ENCODE peak calls at places on chromosomes 13 and 19, in seven cellular contexts. A is pancreas, E is HCT116, B is HepG2, K is upper lobe of left lung, T is right lobe of liver, Z is natural killer cell. R is an unnamed sample.

GRCh38 chr19:38644719-38645118 is 2.7 kb upstream of the ACTN4 start:
- ATAC-seq in A (no peak), E (no peak), B (no peak), K (no peak), T (no peak), Z (no peak), R (no peak)

GRCh38 chr13:113854238-113855011 is 9.5 kb downstream of the GAS6 start:
- ATAC-seq in A (peak), E (no peak), B (no peak), K (peak), T (no peak), Z (peak), R (peak)

GRCh38 chr19:14265285-14266036 is 59.5 kb upstream of the ADGRL1 start:
- ATAC-seq in A (no peak), E (no peak), B (no peak), K (peak), T (no peak), Z (no peak), R (no peak)

GRCh38 chr13:46315491-46316075 is 71.5 kb downstream of the RUBCNL start:
- ATAC-seq in A (no peak), E (no peak), B (no peak), K (no peak), T (no peak), Z (no peak), R (no peak)

GRCh38 chr13:98761126-98761978 is 8.9 kb upstream of the SLC15A1 start:
- ATAC-seq in A (peak), E (no peak), B (peak), K (peak), T (peak), Z (no peak), R (peak)

GRCh38 chr19:15404097-15404779 is 14.6 kb downstream of the AKAP8L start:
- ATAC-seq in A (no peak), E (no peak), B (no peak), K (no peak), T (peak), Z (no peak), R (peak)

GRCh38 chr19:7887408-7888144 is 734 bp upstream of the LRRC8E start:
- ATAC-seq in A (no peak), E (no peak), B (peak), K (no peak), T (no peak), Z (no peak), R (no peak)

GRCh38 chr19:31071157-31071855 is 277.9 kb downstream of the TSHZ3 start:
- ATAC-seq in A (no peak), E (no peak), B (no peak), K (no peak), T (no peak), Z (no peak), R (no peak)

GRCh38 chr19:40705362-40705651 is 11.4 kb downstream of the COQ8B start:
- ATAC-seq in A (peak), E (no peak), B (no peak), K (no peak), T (no peak), Z (no peak), R (no peak)

GRCh38 chr13:99199541-99200432 is 867 bp upstream of the UBAC2 start:
- ATAC-seq in A (peak), E (peak), B (peak), K (peak), T (peak), Z (peak), R (no peak)

GRCh38 chr13:112574476-112575294 is 13.3 kb downstream of the TUBGCP3 start:
- ATAC-seq in A (peak), E (no peak), B (no peak), K (no peak), T (peak), Z (peak), R (no peak)

GRCh38 chr13:98706446-98707110 is 45.9 kb downstream of the SLC15A1 start:
- ATAC-seq in A (no peak), E (peak), B (no peak), K (no peak), T (peak), Z (no peak), R (no peak)

GRCh38 chr13:100315522-100315921 is 226.6 kb downstream of the PCCA start:
- ATAC-seq in A (no peak), E (no peak), B (peak), K (no peak), T (no peak), Z (no peak), R (no peak)

GRCh38 chr13:73849292-73849691 is 284.9 kb downstream of the KLF12 start:
- ATAC-seq in A (no peak), E (peak), B (peak), K (no peak), T (peak), Z (no peak), R (no peak)
- TF ChIP-seq CTCF in A (no peak), E (peak), B (peak), K (no peak), T (peak), Z (peak), R (no peak)

DNA sequence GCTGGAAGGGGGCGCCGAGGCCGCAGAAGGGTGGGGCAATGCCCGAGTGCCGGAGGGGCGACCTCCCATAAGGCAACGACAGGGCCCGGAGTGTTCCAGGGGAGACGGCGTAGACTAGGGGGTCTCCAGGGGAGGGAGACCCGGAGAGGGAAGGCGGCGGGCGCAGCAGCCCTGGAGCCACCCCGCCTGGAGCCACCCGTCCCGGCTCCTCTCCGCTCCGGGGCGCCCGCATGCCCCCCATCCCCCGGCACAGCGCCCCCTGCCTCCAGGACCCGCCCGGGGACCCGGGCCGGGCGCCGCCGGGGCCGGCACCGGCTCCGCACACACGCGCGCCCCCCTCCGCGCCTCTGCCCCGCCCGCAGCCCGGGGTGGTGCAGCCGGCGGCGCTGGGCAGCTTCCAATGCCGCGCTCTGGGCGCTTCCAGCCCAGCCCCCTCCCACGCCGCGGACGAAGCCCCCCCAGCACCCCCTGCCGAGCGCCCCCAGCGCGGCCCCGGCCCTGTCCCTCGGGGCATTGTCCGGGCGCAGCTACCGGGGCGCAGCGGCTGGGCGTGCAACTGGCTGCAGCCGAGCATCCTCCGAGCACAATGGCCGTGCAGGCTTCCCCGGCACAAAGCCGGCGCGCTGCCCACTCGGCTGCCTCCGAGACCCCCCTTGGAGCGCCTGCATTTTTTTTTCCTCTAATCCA is 519 bp downstream of the PTPRS start:
- ATAC-seq in A (peak), E (peak), B (peak), K (no peak), T (no peak), Z (peak), R (peak)
- TF ChIP-seq CTCF in A (no peak), E (no peak), B (peak), K (no peak), T (no peak), Z (no peak), R (peak)

GRCh38 chr13:42216422-42216735 is 55.6 kb upstream of the AKAP11 start:
- ATAC-seq in A (no peak), E (peak), B (no peak), K (no peak), T (no peak), Z (no peak), R (no peak)
- TF ChIP-seq CTCF in A (no peak), E (no peak), B (no peak), K (no peak), T (no peak), Z (no peak), R (no peak)

GRCh38 chr19:51783373-51783772 is 11.6 kb upstream of the FPR3 start:
- ATAC-seq in A (peak), E (peak), B (no peak), K (peak), T (peak), Z (no peak), R (no peak)
- TF ChIP-seq CTCF in A (no peak), E (peak), B (peak), K (peak), T (no peak), Z (no peak), R (no peak)

DNA sequence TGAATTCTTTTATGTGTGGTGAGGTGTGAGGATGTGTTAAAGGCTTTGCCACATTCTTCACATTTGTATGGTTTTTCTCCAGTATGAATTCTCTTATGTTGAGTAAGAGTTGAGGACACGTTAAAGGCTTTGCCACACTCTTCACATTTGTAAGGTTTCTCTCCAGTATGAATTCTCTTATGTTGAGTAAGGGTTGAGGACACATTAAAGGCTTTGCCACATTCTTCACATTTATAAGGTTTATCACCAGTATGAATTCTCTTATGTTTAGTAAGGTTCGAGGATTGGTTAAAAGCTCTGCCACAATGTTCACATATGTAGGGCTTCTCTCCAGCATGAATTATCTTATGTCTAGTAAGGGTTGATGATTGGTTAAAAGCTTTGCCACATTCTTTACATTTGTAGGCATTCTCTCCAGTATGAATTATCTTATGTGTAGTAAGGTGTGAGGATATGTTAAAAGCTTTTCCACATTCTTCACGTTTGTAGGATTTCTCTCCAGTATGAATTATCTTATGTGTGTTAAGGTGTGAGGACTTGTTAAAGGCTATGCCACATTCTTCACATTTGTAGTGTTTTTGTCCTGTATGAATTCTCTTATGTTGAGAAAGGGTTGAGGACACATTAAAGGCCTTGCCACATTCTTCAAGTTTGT is 27.1 kb downstream of the ZNF724 start:
- ATAC-seq in A (no peak), E (no peak), B (no peak), K (no peak), T (no peak), Z (no peak), R (no peak)
- TF ChIP-seq CTCF in A (no peak), E (no peak), B (no peak), K (no peak), T (no peak), Z (no peak), R (no peak)

DNA sequence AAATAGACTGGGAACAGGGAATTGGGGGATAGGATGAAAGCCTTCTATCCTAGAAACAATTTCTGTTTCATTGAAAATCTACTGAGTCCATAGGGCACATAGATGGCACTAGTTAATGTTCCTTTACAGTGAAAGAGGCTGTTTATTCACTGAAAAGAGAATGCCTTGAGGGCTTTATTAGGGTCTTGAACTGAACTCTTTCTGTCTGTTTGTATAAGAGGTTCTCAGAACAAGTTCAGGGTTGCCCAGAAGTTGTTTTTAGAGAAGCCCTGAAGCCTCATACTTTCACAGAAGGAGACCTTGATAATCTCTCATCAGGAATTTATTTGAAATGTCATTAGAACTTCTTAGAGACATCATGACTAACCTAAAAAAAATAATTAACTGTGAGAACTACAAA is 43.9 kb downstream of the ENOX1 start:
- ATAC-seq in A (no peak), E (no peak), B (no peak), K (no peak), T (no peak), Z (no peak), R (no peak)
- TF ChIP-seq CTCF in A (no peak), E (no peak), B (no peak), K (no peak), T (no peak), Z (no peak), R (no peak)

DNA sequence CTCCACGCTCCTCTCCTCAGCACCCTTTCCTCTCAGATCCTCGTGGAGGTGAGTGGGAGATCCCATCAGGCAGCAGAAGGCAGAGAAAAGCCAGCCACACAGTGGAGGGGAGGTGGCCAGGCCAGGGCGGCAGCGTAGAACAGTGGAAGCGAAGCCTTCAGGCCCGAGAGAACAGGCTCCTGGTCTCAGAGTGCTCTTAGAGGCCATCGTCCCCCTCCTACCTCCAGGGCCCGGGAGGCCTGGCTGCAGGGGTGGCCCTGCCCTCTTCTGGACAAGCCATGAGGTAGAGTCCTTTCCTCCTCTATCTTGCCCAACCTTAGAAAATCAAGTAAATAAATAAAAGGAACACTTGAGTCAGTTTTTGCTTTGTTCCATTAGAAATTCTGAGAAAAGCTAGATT is 202.0 kb downstream of the KATNAL1 start:
- ATAC-seq in A (peak), E (no peak), B (peak), K (peak), T (no peak), Z (no peak), R (no peak)
- TF ChIP-seq CTCF in A (no peak), E (no peak), B (peak), K (no peak), T (no peak), Z (no peak), R (no peak)

GRCh38 chr13:57018915-57019314 is 121.8 kb upstream of the PRR20A start:
- ATAC-seq in A (no peak), E (no peak), B (no peak), K (no peak), T (no peak), Z (no peak), R (no peak)

DNA sequence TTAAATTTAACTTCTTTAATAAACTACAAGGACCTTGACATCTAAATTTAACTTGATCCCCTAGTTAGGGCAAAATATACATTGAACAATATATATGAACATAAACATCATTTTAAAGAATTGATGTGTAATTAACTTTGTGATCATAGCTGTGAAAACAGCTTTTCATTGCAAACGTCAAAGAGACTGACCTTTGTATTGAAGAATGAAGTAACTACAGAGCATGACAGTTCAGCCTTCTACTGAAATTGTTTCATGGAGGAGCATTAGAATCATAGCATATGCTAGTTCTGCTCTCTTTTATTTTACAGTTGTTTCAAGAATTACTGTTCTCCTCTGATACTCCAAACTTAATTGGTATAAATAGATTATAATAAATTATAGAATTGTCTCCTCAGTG is 123.4 kb upstream of the PRR20A start:
- ATAC-seq in A (no peak), E (no peak), B (no peak), K (no peak), T (peak), Z (no peak), R (no peak)
- TF ChIP-seq CTCF in A (no peak), E (no peak), B (no peak), K (no peak), T (no peak), Z (no peak), R (no peak)

GRCh38 chr13:27770809-27771208 is 21.5 kb upstream of the GSX1 start:
- ATAC-seq in A (peak), E (peak), B (peak), K (no peak), T (peak), Z (peak), R (no peak)
- TF ChIP-seq CTCF in A (no peak), E (peak), B (peak), K (no peak), T (peak), Z (no peak), R (no peak)

GRCh38 chr19:18322318-18322758 is 538 bp downstream of the LSM4 start:
- ATAC-seq in A (peak), E (no peak), B (peak), K (no peak), T (peak), Z (no peak), R (no peak)
- TF ChIP-seq CTCF in A (no peak), E (no peak), B (peak), K (no peak), T (peak), Z (no peak), R (no peak)